ENCODE peak calls at places on chromosomes 2 and 18, in seven cellular contexts. Z, D, X, K, G, Y and F are unnamed samples.

GRCh38 chr2:241156997-241157441 is 6.8 kb downstream of the PPP1R7 start:
- DNase-seq in G (no peak), K (no peak), D (no peak), Y (no peak), Z (no peak), X (no peak), F (no peak)

GRCh38 chr2:172647439-172647838 is 88.2 kb upstream of the RAPGEF4 start:
- DNase-seq in D (no peak), X (peak), G (no peak), Z (no peak), Y (no peak), K (no peak), F (no peak)

GRCh38 chr2:30293303-30293912 is 62.1 kb downstream of the LBH start:
- DNase-seq in G (peak), Z (no peak), D (peak), X (peak), K (no peak), Y (no peak), F (peak)

GRCh38 chr2:166764216-166764615 is 124.1 kb upstream of the XIRP2 start:
- DNase-seq in K (no peak), Y (no peak), X (no peak), D (no peak), G (no peak), Z (no peak), F (no peak)

GRCh38 chr18:25075793-25076192 is 276.2 kb downstream of the ZNF521 start:
- DNase-seq in Y (no peak), Z (no peak), D (no peak), G (no peak), X (no peak), K (no peak), F (no peak)

GRCh38 chr2:200354823-200355751 is 48.6 kb downstream of the SPATS2L start:
- DNase-seq in Z (no peak), X (no peak), G (no peak), K (no peak), D (no peak), Y (no peak), F (no peak)

GRCh38 chr18:55353806-55354205 is 234.2 kb downstream of the TCF4 start:
- DNase-seq in X (no peak), Z (no peak), K (no peak), D (no peak), Y (no peak), G (no peak), F (no peak)

GRCh38 chr2:40300391-40300790 is 151.5 kb downstream of the SLC8A1 start:
- DNase-seq in X (no peak), Z (no peak), Y (no peak), D (no peak), K (no peak), G (no peak), F (no peak)

GRCh38 chr2:44833123-44834069 is 108.1 kb upstream of the SIX3 start:
- DNase-seq in X (no peak), D (peak), G (no peak), Z (no peak), K (no peak), Y (no peak), F (no peak)

GRCh38 chr2:146734042-146734715 is 1110.7 kb upstream of the ACVR2A start:
- DNase-seq in Z (no peak), X (peak), K (no peak), Y (no peak), G (no peak), D (peak), F (peak)

GRCh38 chr2:60415814-60416213 is 137.6 kb downstream of the BCL11A start:
- DNase-seq in K (no peak), D (no peak), Z (no peak), X (no peak), G (no peak), Y (no peak), F (no peak)

GRCh38 chr18:59148192-59148591 is 8.5 kb downstream of the SEC11C start:
- DNase-seq in K (no peak), D (no peak), Z (no peak), X (no peak), Y (no peak), G (no peak), F (no peak)

GRCh38 chr18:78295271-78295670 is 684.3 kb upstream of the SALL3 start:
- DNase-seq in D (no peak), G (no peak), K (no peak), Y (no peak), Z (no peak), X (no peak), F (no peak)

GRCh38 chr18:62688743-62689317 is 26.5 kb upstream of the PHLPP1 start:
- DNase-seq in Y (no peak), X (no peak), G (no peak), Z (no peak), K (no peak), D (no peak), F (no peak)

GRCh38 chr2:205754924-205755321 is 72.6 kb downstream of the NRP2 start:
- DNase-seq in Z (no peak), K (peak), G (no peak), X (peak), D (no peak), Y (no peak), F (peak)

GRCh38 chr2:7962191-7962590 is 719.7 kb upstream of the ID2 start:
- DNase-seq in D (no peak), Y (no peak), Z (no peak), G (no peak), X (no peak), K (no peak), F (no peak)

GRCh38 chr18:8117008-8117376 is 492.2 kb upstream of the RAB12 start:
- DNase-seq in D (no peak), K (no peak), G (no peak), Y (no peak), Z (no peak), X (no peak), F (no peak)